ENCODE peak calls at places on chromosomes 6 and 20, in five cellular contexts. E is fibroblast of lung, T is fibroblast of mammary gland, X is thyroid gland, J is retinal pigment epithelial cell. O is an unnamed sample.

GRCh38 chr20:8131598-8132014 is 460 bp upstream of the PLCB1 start:
- DNase-seq in E (peak), T (no peak), X (no peak), J (no peak), O (no peak)

GRCh38 chr6:92538926-92539325 is 880.4 kb downstream of the EPHA7 start:
- DNase-seq in E (no peak), T (no peak), X (no peak), J (no peak), O (peak)

GRCh38 chr6:18528084-18528743 is 141.1 kb downstream of the RNF144B start:
- DNase-seq in E (peak), T (peak), X (no peak), J (no peak), O (peak)

GRCh38 chr20:63739129-63740069 is at the start of gene SLC2A4RG:
- DNase-seq in E (peak), T (peak), X (peak), J (no peak), O (peak)

GRCh38 chr6:166253277-166254229 is 54.6 kb downstream of the PRR18 start:
- DNase-seq in E (no peak), T (no peak), X (peak), J (no peak), O (no peak)

GRCh38 chr6:127641905-127642304 is 64.9 kb downstream of the C6orf58 start:
- DNase-seq in E (peak), T (peak), X (peak), J (no peak), O (peak)

GRCh38 chr6:107655245-107655644 is 165.3 kb downstream of the SOBP start:
- DNase-seq in E (no peak), T (no peak), X (no peak), J (no peak), O (no peak)

GRCh38 chr6:163565140-163565539 is 150.6 kb downstream of the QKI start:
- DNase-seq in E (peak), T (no peak), X (no peak), J (no peak), O (no peak)

GRCh38 chr6:166784691-166785090 is 157.6 kb upstream of the RPS6KA2 start:
- DNase-seq in E (no peak), T (peak), X (no peak), J (no peak), O (peak)

GRCh38 chr6:157597461-157598312 is 216.7 kb downstream of the ZDHHC14 start:
- DNase-seq in E (no peak), T (peak), X (peak), J (no peak), O (peak)

GRCh38 chr20:16066571-16066970 is 506.7 kb downstream of the KIF16B start:
- DNase-seq in E (no peak), T (no peak), X (no peak), J (no peak), O (no peak)

GRCh38 chr20:24634855-24635254 is 165.4 kb downstream of the SYNDIG1 start:
- DNase-seq in E (peak), T (peak), X (peak), J (peak), O (peak)

GRCh38 chr20:57503035-57503658 is 21.8 kb downstream of the CTCFL start:
- DNase-seq in E (no peak), T (no peak), X (no peak), J (no peak), O (no peak)
- H3K4me3 ChIP-seq in E (no peak), T (no peak), X (no peak), J (no peak), O (no peak)

GRCh38 chr20:37519508-37520416 is 1.3 kb upstream of the NNAT start:
- DNase-seq in E (no peak), T (no peak), X (no peak), J (no peak), O (no peak)
- TF ChIP-seq CTCF in E (no peak), T (no peak), X (no peak), J (no peak), O (peak)

DNA sequence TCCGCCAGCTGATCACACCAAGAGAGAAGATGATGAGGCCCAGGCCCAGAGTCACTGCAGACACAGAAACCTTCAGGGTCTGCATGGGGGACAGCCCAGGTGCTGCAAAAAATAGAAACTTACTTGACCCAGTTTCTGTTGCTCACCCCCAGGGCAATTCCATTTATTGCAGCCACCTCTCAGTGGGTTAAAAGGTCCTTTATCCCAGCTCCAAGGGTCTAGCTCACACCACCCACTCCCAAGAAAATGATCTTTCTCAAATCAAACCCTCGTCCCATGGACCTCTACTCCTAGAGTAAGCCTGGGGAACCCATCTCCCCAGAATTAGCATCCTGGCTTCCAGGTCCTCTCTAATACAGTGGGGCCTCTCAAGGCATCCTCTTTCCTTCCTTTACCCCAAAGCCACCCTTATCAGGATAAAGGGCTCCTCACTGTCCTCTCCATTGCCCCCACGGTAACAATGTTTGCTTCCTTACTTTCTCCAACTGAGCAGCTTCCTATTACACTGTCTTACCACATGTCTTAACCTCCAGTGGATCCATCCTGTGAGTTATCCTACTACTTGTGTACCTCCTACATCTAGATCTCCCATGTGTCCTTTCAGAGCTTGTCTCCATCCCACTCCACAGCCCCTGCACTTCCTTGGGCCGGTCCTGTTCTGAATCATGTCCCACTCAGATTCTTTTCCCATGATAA is 5.1 kb downstream of the HLA-DMB start:
- DNase-seq in E (no peak), T (no peak), X (no peak), J (no peak), O (no peak)
- H3K4me3 ChIP-seq in E (no peak), T (no peak), X (no peak), J (no peak), O (no peak)

GRCh38 chr6:35960192-35960591 is 39.3 kb upstream of the SRPK1 start:
- DNase-seq in E (peak), T (peak), X (no peak), J (peak), O (peak)

GRCh38 chr6:35954335-35954734 is 33.4 kb upstream of the SRPK1 start:
- DNase-seq in E (no peak), T (no peak), X (no peak), J (no peak), O (no peak)

GRCh38 chr6:35955071-35955470 is 34.2 kb upstream of the SRPK1 start:
- DNase-seq in E (peak), T (peak), X (no peak), J (no peak), O (peak)

GRCh38 chr6:35955521-35955920 is 34.6 kb upstream of the SRPK1 start:
- DNase-seq in E (no peak), T (no peak), X (no peak), J (no peak), O (no peak)

GRCh38 chr6:35955970-35956369 is 35.1 kb upstream of the SRPK1 start:
- DNase-seq in E (no peak), T (no peak), X (no peak), J (no peak), O (no peak)
- TF ChIP-seq CTCF in E (peak), T (peak), X (no peak), J (peak), O (peak)

GRCh38 chr6:109690740-109691687 is at the start of the genes AK9 and FIG4:
- DNase-seq in E (peak), T (peak), X (peak), J (peak), O (peak)

GRCh38 chr6:109693128-109693527 is 2.0 kb downstream of the FIG4 start:
- DNase-seq in E (no peak), T (no peak), X (no peak), J (no peak), O (no peak)

GRCh38 chr6:109687271-109687721 is 3.7 kb downstream of the AK9 start:
- DNase-seq in E (peak), T (peak), X (no peak), J (peak), O (peak)

GRCh38 chr6:109686566-109686965 is 4.4 kb downstream of the AK9 start:
- DNase-seq in E (no peak), T (peak), X (no peak), J (no peak), O (no peak)

DNA sequence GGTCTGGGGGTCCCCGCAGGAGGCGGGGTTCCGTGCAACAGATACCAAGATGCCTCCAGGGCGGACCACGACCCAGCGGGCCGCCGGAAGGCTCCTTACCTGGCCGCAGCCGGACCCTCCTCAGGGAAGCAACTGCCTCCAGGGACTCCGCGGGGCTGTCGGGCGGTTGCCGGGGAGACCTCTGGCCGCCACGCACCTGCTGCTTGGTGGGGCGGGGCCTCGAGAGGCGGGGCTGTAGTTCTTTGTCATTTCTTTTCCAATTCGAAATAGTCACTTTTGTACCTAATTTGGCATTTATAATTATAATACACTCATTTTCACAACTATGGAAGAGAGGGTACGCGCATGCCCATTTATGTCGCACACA is 646 bp downstream of the AK9 start:
- DNase-seq in E (no peak), T (no peak), X (peak), J (no peak), O (no peak)
- H3K4me3 ChIP-seq in E (peak), T (peak), X (peak), J (peak), O (peak)

DNA sequence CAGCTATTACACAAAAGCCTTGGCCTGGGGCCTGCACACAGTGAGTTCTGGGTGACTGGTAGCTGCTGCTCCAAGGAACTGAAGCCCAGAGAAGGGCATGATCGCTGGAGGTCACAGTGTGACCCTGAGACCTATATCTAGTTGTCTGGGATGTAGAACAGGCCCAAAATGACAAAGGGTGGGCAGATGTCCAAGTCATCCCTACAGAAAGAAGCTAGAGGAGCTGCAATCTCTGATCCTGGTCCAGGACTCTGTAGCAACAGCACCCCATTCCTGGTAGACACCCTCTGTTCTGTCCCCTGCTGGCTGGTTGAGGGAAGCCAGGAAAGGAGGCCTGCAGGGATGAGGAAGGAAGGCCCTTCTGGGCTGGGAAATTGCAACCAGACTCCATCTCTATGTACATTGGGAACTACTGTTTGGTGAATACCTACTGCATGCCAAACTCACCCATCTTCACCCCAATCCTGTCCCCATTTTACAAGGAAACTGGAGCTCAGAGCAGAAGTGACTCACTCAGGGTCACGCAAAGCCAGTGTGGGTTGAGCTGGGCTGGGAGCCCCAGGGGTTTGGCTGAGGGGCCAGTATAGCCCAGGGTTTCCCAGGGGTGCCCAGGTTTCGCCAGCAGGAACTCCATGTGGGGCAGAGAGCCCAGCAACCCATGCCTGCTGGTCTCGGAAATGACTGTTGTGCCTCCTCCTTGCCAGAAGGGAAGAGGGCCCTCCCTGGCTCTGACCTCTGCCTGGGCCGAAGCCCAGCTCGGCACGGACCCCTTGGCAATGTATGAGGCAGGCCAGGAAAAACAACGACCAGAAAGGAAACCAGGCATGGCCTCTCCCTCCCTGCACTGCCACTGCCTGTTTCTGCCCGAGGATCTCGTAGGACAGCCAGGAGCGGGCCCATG is 44.9 kb upstream of the TLDC2 start:
- DNase-seq in E (peak), T (peak), X (peak), J (no peak), O (no peak)
- TF ChIP-seq CTCF in E (peak), T (peak), X (peak), J (peak), O (peak)

DNA sequence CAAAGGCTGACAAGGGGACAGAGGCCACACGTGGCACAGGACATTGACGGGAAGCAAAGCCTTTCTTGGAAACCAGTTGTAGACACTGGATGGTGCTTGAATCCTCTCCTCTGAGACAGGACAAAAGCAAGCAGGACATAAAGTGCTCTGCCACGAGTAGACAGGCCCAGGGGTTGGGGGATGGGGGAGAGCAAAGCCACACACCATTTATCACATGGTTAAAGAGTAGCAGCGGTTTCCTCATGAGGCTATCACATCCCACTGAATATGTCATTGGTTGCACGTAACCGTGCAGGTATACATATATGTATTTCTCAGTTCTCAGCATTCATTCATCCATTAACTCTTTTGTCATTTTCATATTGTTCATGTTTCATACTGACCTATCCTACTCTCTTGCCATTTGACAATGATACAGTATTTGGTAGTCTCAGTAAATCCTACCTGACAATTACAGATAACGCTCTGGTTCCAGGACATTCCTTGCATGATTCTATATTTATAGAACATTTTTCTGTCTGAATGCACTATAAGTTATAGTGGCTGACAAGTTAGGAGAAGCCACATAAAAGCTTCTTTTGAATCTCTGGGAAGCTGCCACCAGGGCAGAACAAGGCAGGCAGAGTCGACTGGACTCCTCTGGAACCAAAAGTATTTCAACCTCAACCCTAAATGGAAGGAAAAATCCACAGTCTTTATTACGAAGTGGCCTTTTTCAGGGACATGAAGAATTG is 23.6 kb downstream of the METTL24 start:
- DNase-seq in E (peak), T (no peak), X (no peak), J (no peak), O (no peak)
- H3K4me3 ChIP-seq in E (no peak), T (no peak), X (no peak), J (no peak), O (no peak)

GRCh38 chr20:9517297-9518134 is 3.1 kb downstream of the LAMP5 start:
- DNase-seq in E (no peak), T (no peak), X (no peak), J (no peak), O (no peak)
- TF ChIP-seq CTCF in E (no peak), T (no peak), X (no peak), J (no peak), O (no peak)

DNA sequence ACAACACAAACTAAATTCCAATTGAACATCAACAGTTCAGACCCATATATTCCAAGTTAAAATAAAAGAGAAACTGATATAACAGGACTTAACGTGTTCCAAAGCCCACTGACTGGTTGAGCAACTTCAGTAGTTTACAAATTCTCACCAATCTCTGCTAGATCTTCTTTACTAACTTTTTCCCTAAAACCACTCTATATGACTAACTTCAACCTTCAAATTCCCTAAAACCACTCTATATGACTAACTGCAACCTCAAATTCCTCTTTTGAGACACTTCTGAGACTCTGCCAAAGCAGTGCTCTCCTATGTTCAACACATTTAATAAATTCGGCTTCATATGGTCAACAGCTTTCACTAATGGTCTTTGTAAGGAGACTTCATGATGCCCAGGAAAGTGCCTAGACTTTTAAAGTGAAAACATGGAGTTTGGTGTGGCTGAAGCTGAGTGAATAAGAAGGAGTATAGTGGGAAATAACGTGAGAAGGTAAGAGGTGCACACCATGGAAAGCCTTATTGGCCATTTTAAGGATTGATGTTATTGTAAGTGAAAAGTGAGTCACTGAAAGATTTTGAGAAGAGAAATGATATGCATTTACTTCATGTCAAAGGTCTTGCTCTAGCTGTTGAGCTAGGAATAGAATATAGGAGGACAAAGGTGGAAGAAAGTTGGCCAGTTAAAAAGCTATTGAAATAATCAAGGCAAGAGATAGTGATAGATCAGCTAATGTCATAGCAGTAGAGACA is 134.0 kb upstream of the HCRTR2 start:
- DNase-seq in E (peak), T (peak), X (no peak), J (no peak), O (peak)
- H3K4me3 ChIP-seq in E (no peak), T (no peak), X (no peak), J (no peak), O (no peak)